ENCODE peak calls at places on chromosomes 4 and X, in ten cellular contexts. One of them, this sample, is unnamed. For H3K4me1 and H3K36me3, the result is how much of the 10 kb centered on the place peaks cover.

GRCh38 chrX:119880552-119881437 is 9.2 kb downstream of the NDUFA1 start:
- DNase-seq in aorta: no peak
- DNase-seq in adipocyte: peak
- DNase-seq in mammary epithelial cell: peak
- DNase-seq in esophagus muscularis mucosa: no peak
- DNase-seq in upper lobe of right lung: no peak
- DNase-seq in iPS DF 6.9: no peak
- DNase-seq in thoracic aorta: no peak
- DNase-seq in left lung: no peak
- DNase-seq in gastrocnemius medialis: no peak
- DNase-seq in this sample: no peak

GRCh38 chr4:152257601-152258066 is 278.3 kb downstream of the FBXW7 start:
- DNase-seq in aorta: no peak
- DNase-seq in adipocyte: peak
- DNase-seq in mammary epithelial cell: no peak
- DNase-seq in esophagus muscularis mucosa: peak
- DNase-seq in upper lobe of right lung: no peak
- DNase-seq in iPS DF 6.9: no peak
- DNase-seq in thoracic aorta: no peak
- DNase-seq in left lung: no peak
- DNase-seq in gastrocnemius medialis: no peak
- DNase-seq in this sample: no peak

GRCh38 chr4:8359193-8359592 is 81.3 kb downstream of the ACOX3 start:
- DNase-seq in aorta: no peak
- DNase-seq in adipocyte: no peak
- DNase-seq in mammary epithelial cell: no peak
- DNase-seq in esophagus muscularis mucosa: no peak
- DNase-seq in upper lobe of right lung: no peak
- DNase-seq in iPS DF 6.9: no peak
- DNase-seq in thoracic aorta: no peak
- DNase-seq in left lung: no peak
- DNase-seq in gastrocnemius medialis: no peak
- DNase-seq in this sample: no peak

GRCh38 chr4:88812976-88813375 is 115.3 kb upstream of the NAP1L5 start:
- DNase-seq in aorta: no peak
- DNase-seq in adipocyte: no peak
- DNase-seq in mammary epithelial cell: no peak
- DNase-seq in esophagus muscularis mucosa: no peak
- DNase-seq in upper lobe of right lung: no peak
- DNase-seq in iPS DF 6.9: no peak
- DNase-seq in thoracic aorta: no peak
- DNase-seq in left lung: no peak
- DNase-seq in gastrocnemius medialis: no peak
- DNase-seq in this sample: no peak

GRCh38 chrX:100649550-100650356 is 5.8 kb downstream of the SRPX2 start:
- DNase-seq in aorta: peak
- DNase-seq in adipocyte: peak
- DNase-seq in mammary epithelial cell: peak
- DNase-seq in esophagus muscularis mucosa: no peak
- DNase-seq in upper lobe of right lung: peak
- DNase-seq in iPS DF 6.9: no peak
- DNase-seq in thoracic aorta: no peak
- DNase-seq in left lung: peak
- DNase-seq in gastrocnemius medialis: peak
- DNase-seq in this sample: no peak

GRCh38 chr4:168876106-168876505 is 133.9 kb downstream of the CBR4 start:
- DNase-seq in aorta: no peak
- DNase-seq in adipocyte: no peak
- DNase-seq in mammary epithelial cell: no peak
- DNase-seq in esophagus muscularis mucosa: no peak
- DNase-seq in upper lobe of right lung: no peak
- DNase-seq in iPS DF 6.9: no peak
- DNase-seq in thoracic aorta: no peak
- DNase-seq in left lung: no peak
- DNase-seq in gastrocnemius medialis: no peak
- DNase-seq in this sample: no peak

GRCh38 chrX:85964744-85965143 is 82.6 kb downstream of the CHM start:
- DNase-seq in aorta: no peak
- DNase-seq in adipocyte: no peak
- DNase-seq in mammary epithelial cell: no peak
- DNase-seq in esophagus muscularis mucosa: no peak
- DNase-seq in upper lobe of right lung: no peak
- DNase-seq in iPS DF 6.9: no peak
- DNase-seq in thoracic aorta: no peak
- DNase-seq in left lung: no peak
- DNase-seq in gastrocnemius medialis: no peak
- DNase-seq in this sample: no peak

GRCh38 chr4:118751634-118752293 is 66.6 kb downstream of the METTL14 start:
- DNase-seq in aorta: no peak
- DNase-seq in adipocyte: no peak
- DNase-seq in mammary epithelial cell: no peak
- DNase-seq in esophagus muscularis mucosa: no peak
- DNase-seq in upper lobe of right lung: no peak
- DNase-seq in iPS DF 6.9: no peak
- DNase-seq in thoracic aorta: no peak
- DNase-seq in left lung: no peak
- DNase-seq in gastrocnemius medialis: no peak
- DNase-seq in this sample: no peak

GRCh38 chrX:33272986-33273385 is 61.6 kb upstream of the DMD start:
- DNase-seq in aorta: no peak
- DNase-seq in adipocyte: no peak
- DNase-seq in mammary epithelial cell: peak
- DNase-seq in esophagus muscularis mucosa: no peak
- DNase-seq in upper lobe of right lung: no peak
- DNase-seq in iPS DF 6.9: no peak
- DNase-seq in thoracic aorta: no peak
- DNase-seq in left lung: no peak
- DNase-seq in gastrocnemius medialis: no peak
- DNase-seq in this sample: no peak

GRCh38 chr4:173264245-173264959 is 69.8 kb downstream of the HMGB2 start:
- DNase-seq in aorta: no peak
- DNase-seq in adipocyte: peak
- DNase-seq in mammary epithelial cell: no peak
- DNase-seq in esophagus muscularis mucosa: no peak
- DNase-seq in upper lobe of right lung: no peak
- DNase-seq in iPS DF 6.9: no peak
- DNase-seq in thoracic aorta: no peak
- DNase-seq in left lung: no peak
- DNase-seq in gastrocnemius medialis: no peak
- DNase-seq in this sample: no peak

GRCh38 chrX:134636859-134637258 is 21.4 kb downstream of the PLAC1 start:
- DNase-seq in aorta: no peak
- DNase-seq in adipocyte: peak
- DNase-seq in mammary epithelial cell: no peak
- DNase-seq in esophagus muscularis mucosa: no peak
- DNase-seq in upper lobe of right lung: no peak
- DNase-seq in iPS DF 6.9: no peak
- DNase-seq in thoracic aorta: no peak
- DNase-seq in left lung: no peak
- DNase-seq in gastrocnemius medialis: no peak
- DNase-seq in this sample: no peak

GRCh38 chr4:143357161-143357845 is 20.6 kb downstream of the GAB1 start:
- DNase-seq in aorta: no peak
- DNase-seq in adipocyte: no peak
- DNase-seq in mammary epithelial cell: peak
- DNase-seq in esophagus muscularis mucosa: no peak
- DNase-seq in upper lobe of right lung: no peak
- DNase-seq in iPS DF 6.9: no peak
- DNase-seq in thoracic aorta: no peak
- DNase-seq in left lung: no peak
- DNase-seq in gastrocnemius medialis: no peak
- DNase-seq in this sample: no peak

GRCh38 chrX:56397636-56398035 is 165.5 kb downstream of the KLF8 start:
- DNase-seq in aorta: no peak
- DNase-seq in adipocyte: no peak
- DNase-seq in mammary epithelial cell: no peak
- DNase-seq in esophagus muscularis mucosa: no peak
- DNase-seq in upper lobe of right lung: no peak
- DNase-seq in iPS DF 6.9: no peak
- DNase-seq in thoracic aorta: no peak
- DNase-seq in left lung: no peak
- DNase-seq in gastrocnemius medialis: no peak
- DNase-seq in this sample: no peak

GRCh38 chrX:136546369-136546768 is 14.4 kb downstream of the VGLL1 start:
- DNase-seq in aorta: no peak
- DNase-seq in adipocyte: no peak
- DNase-seq in mammary epithelial cell: no peak
- DNase-seq in esophagus muscularis mucosa: no peak
- DNase-seq in upper lobe of right lung: no peak
- DNase-seq in iPS DF 6.9: no peak
- DNase-seq in thoracic aorta: no peak
- DNase-seq in left lung: no peak
- DNase-seq in gastrocnemius medialis: no peak
- DNase-seq in this sample: no peak

GRCh38 chrX:150575415-150575814 is 7.0 kb downstream of the MTM1 start:
- DNase-seq in aorta: no peak
- DNase-seq in adipocyte: peak
- DNase-seq in mammary epithelial cell: peak
- DNase-seq in esophagus muscularis mucosa: no peak
- DNase-seq in upper lobe of right lung: no peak
- DNase-seq in iPS DF 6.9: no peak
- DNase-seq in thoracic aorta: no peak
- DNase-seq in left lung: peak
- DNase-seq in gastrocnemius medialis: no peak
- DNase-seq in this sample: peak
- H3K4me1 ChIP-seq in aorta: under half
- H3K4me1 ChIP-seq in adipocyte: under half
- H3K4me1 ChIP-seq in mammary epithelial cell: under half
- H3K4me1 ChIP-seq in esophagus muscularis mucosa: under half
- H3K4me1 ChIP-seq in upper lobe of right lung: under half
- H3K4me1 ChIP-seq in iPS DF 6.9: under half
- H3K4me1 ChIP-seq in thoracic aorta: under half
- H3K4me1 ChIP-seq in left lung: half or more
- H3K4me1 ChIP-seq in gastrocnemius medialis: under half
- H3K4me1 ChIP-seq in this sample: half or more

DNA sequence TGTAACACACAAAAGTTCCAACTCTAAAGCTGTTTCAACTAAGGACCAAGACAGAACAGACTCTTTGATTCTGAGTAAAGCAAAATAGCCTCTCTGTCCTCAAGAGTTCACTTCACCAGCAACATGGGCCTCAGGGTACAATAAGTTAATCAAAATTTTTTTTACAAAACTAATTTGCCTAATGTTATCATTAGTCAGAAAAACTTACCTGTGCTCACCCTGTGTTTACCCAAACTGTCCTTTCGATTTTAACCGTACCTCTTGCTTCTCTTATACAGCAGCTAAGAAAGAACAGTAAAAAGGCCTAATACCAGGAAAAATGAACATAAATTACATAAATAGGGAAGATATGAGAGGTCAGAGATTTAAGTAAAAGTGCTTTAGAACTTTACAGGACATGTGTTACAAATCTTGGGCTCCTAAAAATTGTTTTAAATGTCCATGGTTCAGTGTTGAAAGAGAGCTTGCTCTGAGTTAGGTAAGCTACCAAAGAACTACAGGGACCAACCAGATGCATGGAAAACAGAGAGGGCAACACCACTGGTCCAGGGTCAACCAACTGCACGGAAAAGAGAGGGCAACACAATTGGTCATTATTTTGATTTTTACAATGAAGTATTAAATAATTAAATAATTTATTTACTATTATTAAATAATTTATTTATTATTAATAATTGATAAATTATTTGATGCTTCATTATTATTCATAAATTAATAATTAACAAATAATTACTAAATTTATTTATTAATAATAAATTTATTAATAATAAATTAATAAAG is 73.1 kb downstream of the FAT1 start:
- DNase-seq in aorta: no peak
- DNase-seq in adipocyte: no peak
- DNase-seq in mammary epithelial cell: no peak
- DNase-seq in esophagus muscularis mucosa: no peak
- DNase-seq in upper lobe of right lung: no peak
- DNase-seq in iPS DF 6.9: no peak
- DNase-seq in thoracic aorta: no peak
- DNase-seq in left lung: no peak
- DNase-seq in gastrocnemius medialis: no peak
- DNase-seq in this sample: no peak
- H3K36me3 ChIP-seq in aorta: under half
- H3K36me3 ChIP-seq in adipocyte: under half
- H3K36me3 ChIP-seq in mammary epithelial cell: under half
- H3K36me3 ChIP-seq in esophagus muscularis mucosa: under half
- H3K36me3 ChIP-seq in upper lobe of right lung: under half
- H3K36me3 ChIP-seq in iPS DF 6.9: under half
- H3K36me3 ChIP-seq in thoracic aorta: under half
- H3K36me3 ChIP-seq in left lung: under half
- H3K36me3 ChIP-seq in gastrocnemius medialis: under half
- H3K36me3 ChIP-seq in this sample: half or more

GRCh38 chr4:141220271-141220654 is 432 bp upstream of the ZNF330 start:
- DNase-seq in aorta: no peak
- DNase-seq in adipocyte: no peak
- DNase-seq in mammary epithelial cell: no peak
- DNase-seq in esophagus muscularis mucosa: no peak
- DNase-seq in upper lobe of right lung: no peak
- DNase-seq in iPS DF 6.9: peak
- DNase-seq in thoracic aorta: no peak
- DNase-seq in left lung: no peak
- DNase-seq in gastrocnemius medialis: no peak
- DNase-seq in this sample: no peak

GRCh38 chr4:141220655-141221605 is at the start of gene ZNF330:
- DNase-seq in aorta: peak
- DNase-seq in adipocyte: peak
- DNase-seq in mammary epithelial cell: peak
- DNase-seq in esophagus muscularis mucosa: peak
- DNase-seq in upper lobe of right lung: peak
- DNase-seq in iPS DF 6.9: peak
- DNase-seq in thoracic aorta: peak
- DNase-seq in left lung: peak
- DNase-seq in gastrocnemius medialis: peak
- DNase-seq in this sample: peak

GRCh38 chr4:141223418-141223817 is 2.7 kb downstream of the ZNF330 start:
- DNase-seq in aorta: no peak
- DNase-seq in adipocyte: no peak
- DNase-seq in mammary epithelial cell: no peak
- DNase-seq in esophagus muscularis mucosa: no peak
- DNase-seq in upper lobe of right lung: no peak
- DNase-seq in iPS DF 6.9: no peak
- DNase-seq in thoracic aorta: no peak
- DNase-seq in left lung: no peak
- DNase-seq in gastrocnemius medialis: no peak
- DNase-seq in this sample: no peak
- H3K4me1 ChIP-seq in aorta: under half
- H3K4me1 ChIP-seq in adipocyte: under half
- H3K4me1 ChIP-seq in mammary epithelial cell: under half
- H3K4me1 ChIP-seq in esophagus muscularis mucosa: under half
- H3K4me1 ChIP-seq in upper lobe of right lung: under half
- H3K4me1 ChIP-seq in iPS DF 6.9: under half
- H3K4me1 ChIP-seq in thoracic aorta: under half
- H3K4me1 ChIP-seq in left lung: under half
- H3K4me1 ChIP-seq in gastrocnemius medialis: under half
- H3K4me1 ChIP-seq in this sample: under half

DNA sequence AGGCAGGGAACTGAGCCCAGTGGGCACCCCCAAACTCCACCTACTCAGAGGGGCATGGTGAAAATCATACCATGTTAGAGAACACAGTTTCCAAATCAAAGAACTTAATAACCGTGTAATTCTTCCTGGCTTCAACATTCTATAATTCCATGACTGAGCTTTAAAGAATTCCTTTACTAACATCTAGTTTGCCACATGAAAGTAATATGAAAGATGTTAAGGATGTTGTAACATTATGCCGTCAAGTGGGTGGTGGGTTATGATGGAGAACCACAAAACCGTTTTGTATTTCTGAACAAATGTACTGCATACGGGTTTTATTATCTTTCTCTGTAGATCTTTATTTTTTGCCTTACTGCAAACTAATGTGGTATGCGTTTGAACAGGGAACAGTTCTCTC is 549.0 kb upstream of the MAGEB2 start:
- DNase-seq in aorta: no peak
- DNase-seq in adipocyte: peak
- DNase-seq in mammary epithelial cell: no peak
- DNase-seq in esophagus muscularis mucosa: no peak
- DNase-seq in upper lobe of right lung: no peak
- DNase-seq in iPS DF 6.9: no peak
- DNase-seq in thoracic aorta: no peak
- DNase-seq in left lung: no peak
- DNase-seq in gastrocnemius medialis: no peak
- DNase-seq in this sample: no peak
- H3K36me3 ChIP-seq in aorta: under half
- H3K36me3 ChIP-seq in adipocyte: under half
- H3K36me3 ChIP-seq in mammary epithelial cell: under half
- H3K36me3 ChIP-seq in esophagus muscularis mucosa: under half
- H3K36me3 ChIP-seq in upper lobe of right lung: under half
- H3K36me3 ChIP-seq in iPS DF 6.9: under half
- H3K36me3 ChIP-seq in thoracic aorta: under half
- H3K36me3 ChIP-seq in left lung: under half
- H3K36me3 ChIP-seq in gastrocnemius medialis: under half
- H3K36me3 ChIP-seq in this sample: under half

This sample was measured in RWPE2.